ENCODE peak calls at places on chromosome 21, in seven cellular contexts. E, A, H, I, C, Y and T are unnamed samples.
A peak's percentile ranks its signal among the peaks of the same experiment; 100 is the strongest.

GRCh38 chr21:28228624-28228995 is 764.1 kb downstream of the LTN1 start:
- DNase-seq in Y (no peak), C (no peak), A (no peak), H (peak; percentile 7), I (no peak), E (no peak), T (no peak)

GRCh38 chr21:36966066-36966845 is at the start of gene HLCS:
- DNase-seq in E (peak; percentile 32), H (peak; percentile 70), A (no peak), I (peak; percentile 72), Y (peak; percentile 66), C (peak; percentile 74), T (peak; percentile 57)

GRCh38 chr21:29217818-29218252 is 80.9 kb upstream of the BACH1 start:
- DNase-seq in C (no peak), H (peak; percentile 74), E (no peak), Y (no peak), A (no peak), I (no peak), T (no peak)

GRCh38 chr21:32203877-32204480 is 74.9 kb downstream of the MIS18A start:
- DNase-seq in H (no peak), C (no peak), E (no peak), I (no peak), A (no peak), Y (no peak), T (no peak)

GRCh38 chr21:33966324-33966949 is 50.8 kb upstream of the ATP5PO start:
- DNase-seq in Y (no peak), A (no peak), H (no peak), I (no peak), E (no peak), C (no peak), T (no peak)

GRCh38 chr21:29018540-29018939 is 609 bp downstream of the RWDD2B start:
- DNase-seq in H (peak; percentile 4), E (no peak), Y (no peak), I (no peak), A (no peak), C (no peak), T (no peak)

GRCh38 chr21:46344219-46344915 is 20.4 kb downstream of the PCNT start:
- DNase-seq in Y (no peak), A (no peak), C (no peak), E (no peak), H (no peak), I (no peak), T (no peak)

GRCh38 chr21:17466166-17466565 is 46.7 kb upstream of the CXADR start:
- DNase-seq in A (no peak), I (no peak), Y (no peak), C (no peak), E (no peak), H (peak; percentile 82), T (no peak)

GRCh38 chr21:33914188-33914587 is 1.4 kb downstream of the ATP5PO start:
- DNase-seq in C (no peak), H (no peak), Y (no peak), I (no peak), A (no peak), E (no peak), T (no peak)